ENCODE peak calls at places on chromosomes 3 and 15, in nine cellular contexts. Y is bronchial epithelial cell; S is Kasumi-1; U is LNCaP clone FGC; K is progenitor cell of endocrine pancreas; B is stimulated activated CD8-positive, alpha-beta memory T cell treated with anti-CD3 and anti-CD28 coated beads, Interleukin-7, amount 100 ng/mL, for 24 hours; R is GM13977; W is uterus; Q is AG10803. G is an unnamed sample.

GRCh38 chr3:87780808-87781207 is 278.0 kb downstream of the CGGBP1 start:
- DNase-seq in Y (peak; percentile 4), S (no peak), U (no peak), K (no peak), B (no peak), R (no peak), W (no peak), Q (no peak), G (no peak)

GRCh38 chr15:51349156-51349844 is 7.8 kb downstream of the GLDN start:
- DNase-seq in Y (no peak), S (no peak), U (peak; percentile 35), K (no peak), B (no peak), R (no peak), W (no peak), Q (peak; percentile 11), G (peak; percentile 6)

GRCh38 chr3:194572944-194573491 is 60.2 kb downstream of the TMEM44 start:
- DNase-seq in Y (peak; percentile 67), S (no peak), U (no peak), K (no peak), B (no peak), R (no peak), W (no peak), Q (peak; percentile 31), G (peak; percentile 56)

GRCh38 chr3:18987862-18988447 is 160.4 kb upstream of the KCNH8 start:
- DNase-seq in Y (peak; percentile 4), S (no peak), U (peak; percentile 19), K (no peak), B (no peak), R (no peak), W (no peak), Q (no peak), G (no peak)

GRCh38 chr15:25775317-25775912 is 87.7 kb downstream of the ATP10A start:
- DNase-seq in Y (peak; percentile 4), S (no peak), U (no peak), K (no peak), B (no peak), R (no peak), W (peak; percentile 53), Q (peak; percentile 92), G (peak; percentile 94)

GRCh38 chr15:87591521-87591920 is 665.0 kb downstream of the NTRK3 start:
- DNase-seq in Y (no peak), S (no peak), U (no peak), K (no peak), B (no peak), R (no peak), W (no peak), Q (no peak), G (no peak)

GRCh38 chr3:186798239-186798638 is 8.0 kb downstream of the RFC4 start:
- DNase-seq in Y (no peak), S (no peak), U (no peak), K (no peak), B (no peak), R (no peak), W (no peak), Q (no peak), G (no peak)

GRCh38 chr15:89680282-89680873 is 1.2 kb upstream of the PLIN1 start:
- DNase-seq in Y (peak; percentile 5), S (no peak), U (peak; percentile 95), K (no peak), B (no peak), R (no peak), W (peak; percentile 74), Q (peak; percentile 84), G (peak; percentile 67)

GRCh38 chr3:62950227-62950626 is 75.0 kb upstream of the CADPS start:
- DNase-seq in Y (no peak), S (no peak), U (no peak), K (no peak), B (no peak), R (no peak), W (no peak), Q (no peak), G (no peak)